ENCODE peak calls at places on chromosomes 13 and 19, in eight cellular contexts. M is CD8-positive, alpha-beta T cell; R is heart right ventricle; I is keratinocyte; K is cardiac muscle cell; C is effector memory CD4-positive, alpha-beta T cell; H is ascending aorta; G is fibroblast of lung. B is an unnamed sample.

GRCh38 chr19:55228403-55229031 is at the start of gene TMEM86B:
- DNase-seq in G (no peak), H (no peak), R (no peak), K (no peak), C (no peak), I (no peak), M (no peak), B (no peak)

GRCh38 chr13:106522112-106522511 is 13.3 kb downstream of the EFNB2 start:
- DNase-seq in C (no peak), I (no peak), K (no peak), G (no peak), R (no peak), M (no peak), H (no peak), B (no peak)

GRCh38 chr19:30682576-30683536 is 310.7 kb downstream of the ZNF536 start:
- DNase-seq in H (no peak), I (no peak), M (peak; percentile 34), K (peak; percentile 81), R (peak; percentile 72), C (peak; percentile 8), G (peak; percentile 72), B (peak; percentile 74)

GRCh38 chr13:48653074-48654054 is at the start of gene CYSLTR2:
- DNase-seq in K (peak; percentile 73), R (peak; percentile 24), H (no peak), C (peak; percentile 7), G (peak; percentile 62), I (no peak), M (no peak), B (no peak)

GRCh38 chr13:26695891-26696311 is 64.7 kb downstream of the GPR12 start:
- DNase-seq in M (no peak), I (no peak), G (no peak), R (no peak), H (no peak), K (no peak), C (no peak), B (no peak)

GRCh38 chr13:77299587-77299986 is 27.3 kb downstream of the MYCBP2 start:
- DNase-seq in C (no peak), I (no peak), H (no peak), K (no peak), G (no peak), R (no peak), M (no peak), B (no peak)

GRCh38 chr13:48220592-48221300 is 12.3 kb upstream of the ITM2B start:
- DNase-seq in K (no peak), M (no peak), G (no peak), I (no peak), C (no peak), H (no peak), R (no peak), B (no peak)

GRCh38 chr13:44052843-44053607 is 173.3 kb downstream of the LACC1 start:
- DNase-seq in H (no peak), M (no peak), G (peak; percentile 70), R (no peak), C (no peak), K (peak; percentile 82), I (no peak), B (no peak)

GRCh38 chr13:112867301-112867711 is 101.7 kb upstream of the MCF2L start:
- DNase-seq in H (no peak), R (no peak), K (no peak), G (no peak), I (no peak), M (no peak), C (no peak), B (no peak)

GRCh38 chr13:43033038-43033437 is 9.7 kb downstream of the DNAJC15 start:
- DNase-seq in G (no peak), I (no peak), M (no peak), H (no peak), K (no peak), R (no peak), C (no peak), B (no peak)

GRCh38 chr19:18388328-18389094 is 2.6 kb downstream of the GDF15 start:
- DNase-seq in C (peak; percentile 62), G (peak; percentile 50), K (peak; percentile 66), H (no peak), R (peak; percentile 79), M (peak; percentile 74), I (no peak), B (peak; percentile 71)

GRCh38 chr13:111594606-111595005 is 274.2 kb downstream of the TEX29 start:
- DNase-seq in R (no peak), H (no peak), I (no peak), K (no peak), M (no peak), C (no peak), G (no peak), B (no peak)
- H3K27me3 ChIP-seq in R (no peaks in the 10 kb centered on the region), H (no peaks in the 10 kb centered on the region), I (no peaks in the 10 kb centered on the region), K (no peaks in the 10 kb centered on the region), M (no peaks in the 10 kb centered on the region), C (no peaks in the 10 kb centered on the region), G (no peaks in the 10 kb centered on the region), B (no peaks in the 10 kb centered on the region)

GRCh38 chr19:4326837-4327251 is 11.8 kb downstream of the STAP2 start:
- DNase-seq in C (no peak), H (no peak), I (no peak), M (no peak), R (no peak), G (no peak), K (no peak), B (no peak)

GRCh38 chr19:4328243-4328990 is 10.2 kb downstream of the STAP2 start:
- DNase-seq in K (peak; percentile 93), C (peak; percentile 91), I (peak; percentile 26), G (peak; percentile 73), R (peak; percentile 89), H (peak; percentile 74), M (peak; percentile 99), B (peak; percentile 56)

GRCh38 chr19:4326215-4326836 is 12.3 kb downstream of the STAP2 start:
- DNase-seq in G (no peak), R (no peak), M (no peak), H (no peak), K (no peak), C (no peak), I (no peak), B (no peak)

GRCh38 chr19:4327252-4327876 is 11.3 kb downstream of the STAP2 start:
- DNase-seq in K (peak; percentile 56), G (peak; percentile 39), M (peak; percentile 55), H (peak; percentile 32), I (no peak), C (peak; percentile 51), R (peak; percentile 58), B (peak; percentile 19)

DNA sequence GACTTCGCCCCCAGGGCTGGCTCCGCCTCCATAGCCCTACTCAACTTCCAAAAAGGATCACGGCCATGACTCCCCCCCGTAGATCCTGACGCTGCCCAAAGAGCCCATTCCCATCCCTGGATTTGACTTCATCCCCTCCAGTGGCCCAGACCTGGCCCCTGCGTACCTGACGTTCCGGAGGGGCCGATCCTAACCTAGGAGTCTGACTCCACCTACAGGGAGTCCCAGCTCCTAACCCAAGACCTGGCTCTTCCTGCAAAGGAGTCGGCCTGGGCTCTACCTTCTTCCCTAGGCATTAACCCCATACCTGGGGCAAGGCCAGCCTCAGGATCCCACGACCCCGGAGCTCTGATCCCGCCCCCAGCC is 10.8 kb downstream of the STAP2 start:
- DNase-seq in I (no peak), C (no peak), M (peak; percentile 13), K (no peak), H (no peak), R (no peak), G (no peak), B (no peak)
- H3K4me3 ChIP-seq in I (no peak overlapping the region), C (peak overlapping the region; percentile 45), M (peak overlapping the region; percentile 81), K (peak overlapping the region; percentile 29), H (peak overlapping the region; percentile 40), R (peak overlapping the region; percentile 55), G (no peak overlapping the region), B (peak overlapping the region; percentile 23)

GRCh38 chr19:33510728-33511255 is 10.8 kb downstream of the PEPD start:
- DNase-seq in K (no peak), M (no peak), H (no peak), R (no peak), C (no peak), I (no peak), G (no peak), B (no peak)

GRCh38 chr19:33508431-33508830 is 13.2 kb downstream of the PEPD start:
- DNase-seq in R (no peak), K (no peak), M (no peak), I (no peak), H (no peak), C (no peak), G (no peak), B (no peak)

GRCh38 chr19:33508941-33509614 is 12.5 kb downstream of the PEPD start:
- DNase-seq in I (no peak), H (no peak), G (peak; percentile 82), C (no peak), R (no peak), K (peak; percentile 72), M (no peak), B (no peak)

GRCh38 chr19:33511346-33511745 is 10.2 kb downstream of the PEPD start:
- DNase-seq in G (no peak), I (no peak), C (no peak), H (no peak), R (no peak), K (no peak), M (no peak), B (no peak)

DNA sequence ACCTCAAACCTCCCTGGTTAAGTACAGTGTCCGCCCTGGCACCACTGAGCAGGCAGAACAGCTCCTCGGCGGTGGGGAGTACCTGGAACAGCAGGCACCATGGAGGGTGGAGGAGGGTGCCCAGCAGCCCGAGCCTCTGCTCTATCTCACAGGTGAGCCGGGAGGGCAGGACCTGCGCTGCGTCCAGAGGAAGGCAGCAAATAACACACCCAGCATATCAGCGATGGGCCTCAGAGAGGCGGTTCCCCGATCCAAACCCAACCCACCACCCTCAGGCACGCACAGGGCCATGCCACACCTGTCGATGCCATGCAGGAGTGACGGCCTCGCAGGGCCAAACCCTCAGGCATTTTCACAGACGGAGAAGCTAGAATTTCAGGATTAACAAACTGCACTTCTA is 11.8 kb downstream of the PEPD start:
- DNase-seq in G (no peak), K (no peak), H (no peak), R (no peak), M (no peak), C (no peak), I (no peak), B (no peak)
- H3K4me1 ChIP-seq in G (no peaks in the 10 kb centered on the region), K (no peaks in the 10 kb centered on the region), H (no peaks in the 10 kb centered on the region), R (peaks cover 27% of the 10 kb centered on the region), M (peaks cover 1% of the 10 kb centered on the region), C (peaks cover 5% of the 10 kb centered on the region), I (peaks cover 6% of the 10 kb centered on the region), B (no peaks in the 10 kb centered on the region)

GRCh38 chr19:34405892-34406660 is 1.9 kb downstream of the PDCD2L start:
- DNase-seq in C (no peak), I (no peak), K (no peak), M (no peak), R (no peak), H (no peak), G (no peak), B (no peak)

GRCh38 chr19:34404109-34404909 is at the start of gene PDCD2L:
- DNase-seq in G (peak; percentile 78), K (peak; percentile 88), R (peak; percentile 93), H (peak; percentile 53), C (peak; percentile 82), I (peak; percentile 17), M (peak; percentile 91), B (peak; percentile 78)

GRCh38 chr19:34408421-34408820 is 4.2 kb downstream of the PDCD2L start:
- DNase-seq in I (no peak), M (no peak), G (no peak), K (no peak), H (no peak), C (no peak), R (no peak), B (no peak)

GRCh38 chr19:34411216-34411615 is 7.0 kb downstream of the PDCD2L start:
- DNase-seq in I (no peak), C (no peak), H (no peak), G (no peak), R (no peak), M (no peak), K (no peak), B (no peak)

GRCh38 chr19:34409189-34410164 is 5.3 kb downstream of the PDCD2L start:
- DNase-seq in K (no peak), C (no peak), I (no peak), R (no peak), M (no peak), H (no peak), G (no peak), B (no peak)
- H3K27me3 ChIP-seq in K (no peaks in the 10 kb centered on the region), C (no peaks in the 10 kb centered on the region), I (no peaks in the 10 kb centered on the region), R (no peaks in the 10 kb centered on the region), M (no peaks in the 10 kb centered on the region), H (no peaks in the 10 kb centered on the region), G (no peaks in the 10 kb centered on the region), B (no peaks in the 10 kb centered on the region)